ENCODE peak calls at places on chromosomes 12 and 14, in five cellular contexts. A, D, Z, F and C are unnamed samples.
A peak's percentile ranks its signal among the peaks of the same experiment; 100 is the strongest.

GRCh38 chr12:115362319-115362976 is 678.5 kb upstream of the TBX3 start:
- DNase-seq in A (no peak), D (no peak), Z (peak; percentile 28), F (no peak), C (no peak)

GRCh38 chr12:6468283-6468575 is 2.2 kb downstream of the VAMP1 start:
- DNase-seq in A (no peak), D (no peak), Z (peak; percentile 62), F (no peak), C (no peak)

GRCh38 chr12:91194500-91194899 is 11.9 kb upstream of the DCN start:
- DNase-seq in A (no peak), D (no peak), Z (peak; percentile 57), F (no peak), C (no peak)

GRCh38 chr14:85531594-85532391 is 1.8 kb downstream of the FLRT2 start:
- DNase-seq in A (peak; percentile 54), D (no peak), Z (peak; percentile 80), F (no peak), C (peak; percentile 60)

GRCh38 chr12:127306604-127307215 is 960.3 kb upstream of the TMEM132C start:
- DNase-seq in A (no peak), D (no peak), Z (no peak), F (peak; percentile 88), C (peak; percentile 63)

GRCh38 chr14:22505751-22506710 is 83.0 kb downstream of the DAD1 start:
- DNase-seq in A (no peak), D (no peak), Z (no peak), F (no peak), C (no peak)

GRCh38 chr14:71324767-71325272 is 417.6 kb downstream of the PCNX1 start:
- DNase-seq in A (no peak), D (peak; percentile 39), Z (peak; percentile 38), F (no peak), C (no peak)

GRCh38 chr12:65998536-65999530 is 131.7 kb downstream of the LLPH start:
- DNase-seq in A (no peak), D (no peak), Z (peak; percentile 17), F (no peak), C (no peak)

GRCh38 chr14:103698380-103699260 is 16.6 kb downstream of the XRCC3 start:
- DNase-seq in A (no peak), D (no peak), Z (no peak), F (no peak), C (no peak)

GRCh38 chr14:68510201-68510600 is 282.7 kb downstream of the ZFP36L1 start:
- DNase-seq in A (peak; percentile 67), D (no peak), Z (peak; percentile 69), F (peak; percentile 84), C (peak; percentile 89)

GRCh38 chr12:121784460-121784859 is 9.0 kb downstream of the RHOF start:
- DNase-seq in A (no peak), D (no peak), Z (peak; percentile 93), F (peak; percentile 70), C (no peak)

GRCh38 chr12:4700621-4701026 is 19.6 kb upstream of the GALNT8 start:
- DNase-seq in A (peak; percentile 56), D (no peak), Z (peak; percentile 63), F (peak; percentile 4), C (no peak)